ENCODE peak calls at places on chromosome 20, in five cellular contexts. P is psoas muscle, N is caudate nucleus, J is GM23338, M is right atrium auricular region. R is an unnamed sample.
A peak's percentile ranks its signal among the peaks of the same experiment; 100 is the strongest.

GRCh38 chr20:17611540-17612286 is 41.8 kb downstream of the DSTN start:
- DNase-seq in J (peak; percentile 73), N (no peak), M (peak; percentile 60), P (peak; percentile 56), R (no peak)

GRCh38 chr20:56778765-56779195 is 149.7 kb downstream of the TFAP2C start:
- DNase-seq in J (peak; percentile 29), M (no peak), P (no peak), N (no peak), R (no peak)

GRCh38 chr20:1357921-1358671 is 29.2 kb upstream of the SDCBP2 start:
- DNase-seq in P (no peak), M (no peak), N (no peak), J (no peak), R (no peak)

GRCh38 chr20:36246410-36246809 is 10.1 kb downstream of the AAR2 start:
- DNase-seq in P (no peak), N (no peak), J (no peak), M (no peak), R (no peak)

GRCh38 chr20:1934578-1935573 is 39.7 kb downstream of the SIRPA start:
- DNase-seq in P (peak; percentile 91), M (peak; percentile 96), J (no peak), N (no peak), R (peak; percentile 35)

GRCh38 chr20:21357851-21358250 is 39.5 kb downstream of the NKX2-4 start:
- DNase-seq in J (no peak), M (no peak), N (no peak), P (no peak), R (no peak)

GRCh38 chr20:25259358-25259757 is 11.5 kb downstream of the PYGB start:
- DNase-seq in P (no peak), J (no peak), N (no peak), M (peak; percentile 23), R (no peak)

GRCh38 chr20:64024141-64024990 is 11.6 kb upstream of the C20orf204 start:
- DNase-seq in J (no peak), P (no peak), N (no peak), M (no peak), R (no peak)

GRCh38 chr20:19252670-19253120 is 40.3 kb downstream of the SLC24A3 start:
- DNase-seq in P (peak; percentile 60), M (no peak), J (no peak), N (no peak), R (no peak)

GRCh38 chr20:60700728-60701127 is 551.3 kb upstream of the CDH4 start:
- DNase-seq in P (no peak), J (no peak), N (no peak), M (no peak), R (no peak)

GRCh38 chr20:12827796-12828406 is 180.9 kb upstream of the SPTLC3 start:
- DNase-seq in M (no peak), P (no peak), J (peak; percentile 22), N (no peak), R (no peak)

GRCh38 chr20:51563597-51564332 is 21.2 kb upstream of the NFATC2 start:
- DNase-seq in P (peak; percentile 64), N (no peak), J (peak; percentile 79), M (peak; percentile 90), R (no peak)

GRCh38 chr20:24465730-24466129 is 3.7 kb upstream of the SYNDIG1 start:
- DNase-seq in J (no peak), N (peak; percentile 58), M (peak; percentile 63), P (no peak), R (peak; percentile 82)

GRCh38 chr20:20593447-20594170 is 118.8 kb downstream of the RALGAPA2 start:
- DNase-seq in M (no peak), N (peak; percentile 7), J (peak; percentile 91), P (no peak), R (peak; percentile 51)

GRCh38 chr20:38211200-38212097 is 46.4 kb upstream of the TGM2 start:
- DNase-seq in P (no peak), M (no peak), J (no peak), N (no peak), R (peak; percentile 61)

GRCh38 chr20:35739294-35740163 is 2.5 kb downstream of the RBM39 start:
- DNase-seq in N (no peak), P (no peak), J (peak; percentile 28), M (no peak), R (no peak)

GRCh38 chr20:24493661-24494459 is 24.4 kb downstream of the SYNDIG1 start:
- DNase-seq in M (no peak), J (no peak), P (no peak), N (no peak), R (no peak)

GRCh38 chr20:3405696-3406358 is 1.6 kb downstream of the DNAAF9 start:
- DNase-seq in P (no peak), N (no peak), J (no peak), M (no peak), R (no peak)

GRCh38 chr20:51500311-51500710 is 42.2 kb downstream of the NFATC2 start:
- DNase-seq in J (no peak), N (no peak), P (no peak), M (no peak), R (no peak)

GRCh38 chr20:1371235-1371782 is 21.5 kb downstream of the FKBP1A start:
- DNase-seq in P (no peak), N (no peak), M (no peak), J (no peak), R (no peak)

GRCh38 chr20:38170219-38170902 is 5.3 kb upstream of the TGM2 start:
- DNase-seq in N (no peak), M (no peak), J (no peak), P (no peak), R (no peak)

GRCh38 chr20:60428651-60429050 is 470.4 kb downstream of the CDH26 start:
- DNase-seq in P (no peak), J (no peak), M (no peak), N (no peak), R (no peak)

GRCh38 chr20:17949899-17950298 is 18.7 kb downstream of the SNX5 start:
- DNase-seq in N (no peak), P (no peak), J (no peak), M (no peak), R (no peak)

GRCh38 chr20:37564388-37565133 is 36.9 kb upstream of the BLCAP start:
- DNase-seq in M (peak; percentile 55), P (peak; percentile 66), J (peak; percentile 83), N (peak; percentile 15), R (peak; percentile 52)

GRCh38 chr20:38631155-38632022 is 29.8 kb downstream of the ARHGAP40 start:
- DNase-seq in N (no peak), J (no peak), P (no peak), M (no peak), R (no peak)

GRCh38 chr20:57092112-57092899 is 174.1 kb downstream of the BMP7 start:
- DNase-seq in N (peak; percentile 68), J (peak; percentile 88), P (peak; percentile 69), M (no peak), R (peak; percentile 80)

GRCh38 chr20:62804021-62804631 is 509 bp upstream of the OGFR start:
- DNase-seq in P (no peak), N (peak; percentile 49), M (no peak), J (no peak), R (no peak)

GRCh38 chr20:20440473-20440872 is 72.6 kb downstream of the INSM1 start:
- DNase-seq in M (no peak), J (no peak), N (no peak), P (no peak), R (no peak)

GRCh38 chr20:3239026-3239866 is at the start of gene SLC4A11:
- DNase-seq in N (no peak), M (no peak), J (peak; percentile 94), P (peak; percentile 72), R (no peak)

GRCh38 chr20:36336838-36337478 is 30.8 kb downstream of the DLGAP4 start:
- DNase-seq in J (no peak), N (peak; percentile 19), P (peak; percentile 21), M (no peak), R (no peak)

GRCh38 chr20:59207235-59207634 is 43.6 kb downstream of the ZNF831 start:
- DNase-seq in P (no peak), J (no peak), N (no peak), M (no peak), R (no peak)

GRCh38 chr20:1700990-1701389 is 43.4 kb upstream of the SIRPG start:
- DNase-seq in N (no peak), J (no peak), M (no peak), P (no peak), R (no peak)

GRCh38 chr20:32078777-32079176 is 26.7 kb downstream of the HCK start:
- DNase-seq in M (no peak), P (no peak), N (no peak), J (no peak), R (no peak)

GRCh38 chr20:10668677-10669368 is 5.0 kb downstream of the JAG1 start:
- DNase-seq in P (no peak), J (no peak), M (peak; percentile 42), N (no peak), R (no peak)
- H3K27ac ChIP-seq in P (no peak overlapping the region), J (no peak overlapping the region), M (peak overlapping the region; percentile 14), N (no peak overlapping the region), R (no peak overlapping the region)

DNA sequence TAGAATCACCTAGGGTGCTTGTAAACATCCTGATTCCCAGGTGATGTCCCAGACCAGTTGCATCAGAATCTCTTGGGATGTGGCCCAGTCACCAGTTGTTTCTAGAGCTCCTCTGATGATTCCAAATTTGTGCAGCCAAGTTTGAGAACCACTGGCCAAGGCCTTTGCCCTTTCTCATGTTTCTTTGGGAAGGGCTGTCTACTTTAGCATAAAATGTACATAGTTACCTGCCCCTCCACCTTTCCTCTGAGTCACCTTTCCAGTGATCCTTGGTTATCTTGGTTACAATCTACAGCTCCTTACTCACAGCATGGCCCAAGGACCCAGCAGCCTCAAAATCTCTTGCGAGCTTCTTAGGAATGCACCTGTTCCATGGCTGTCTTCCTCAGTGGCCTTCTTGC is 266.4 kb upstream of the PRND start:
- DNase-seq in N (no peak), P (no peak), M (no peak), J (no peak), R (no peak)
- H3K27ac ChIP-seq in N (no peak overlapping the region), P (no peak overlapping the region), M (no peak overlapping the region), J (no peak overlapping the region), R (no peak overlapping the region)

DNA sequence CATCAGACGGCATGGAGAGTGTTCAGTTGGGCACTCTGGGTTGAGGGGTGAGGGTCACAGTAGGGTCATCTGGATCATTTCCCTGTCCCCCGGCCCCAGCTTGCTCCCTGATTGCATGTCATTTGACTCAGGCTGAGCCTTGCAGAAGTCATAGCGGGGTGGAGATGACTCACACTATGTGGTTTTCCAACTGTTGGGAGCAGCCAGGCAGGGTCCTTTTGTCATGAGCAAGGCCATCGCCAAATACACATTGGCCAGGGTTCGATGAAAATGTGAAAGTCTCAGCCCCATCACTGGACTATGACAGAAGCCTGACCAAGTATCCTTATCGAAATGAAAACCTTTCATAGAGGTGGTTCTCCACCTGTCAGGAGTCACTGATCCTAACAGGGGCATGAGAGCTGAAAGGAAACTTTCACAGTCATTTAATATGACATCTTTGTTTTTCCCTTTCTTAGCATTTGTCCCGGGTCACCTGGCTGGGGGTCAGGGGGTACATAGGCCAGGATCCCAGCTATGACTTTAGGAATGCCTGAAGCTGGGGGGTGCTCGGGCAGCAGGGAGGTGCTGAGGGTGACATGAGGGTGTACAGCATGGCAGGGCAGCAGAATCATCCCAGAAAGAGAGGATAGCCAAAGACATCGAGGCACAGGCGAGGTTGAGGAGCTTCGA is 70.2 kb upstream of the CD93 start:
- DNase-seq in N (no peak), P (peak; percentile 69), M (peak; percentile 88), J (no peak), R (no peak)
- H3K27ac ChIP-seq in N (no peak overlapping the region), P (peak overlapping the region; percentile 59), M (peak overlapping the region; percentile 60), J (no peak overlapping the region), R (no peak overlapping the region)

GRCh38 chr20:50101900-50102299 is 11.1 kb downstream of the UBE2V1 start:
- DNase-seq in P (no peak), J (no peak), N (no peak), M (no peak), R (no peak)
- H3K27ac ChIP-seq in P (peak overlapping the region; percentile 64), J (peak overlapping the region; percentile 80), N (no peak overlapping the region), M (peak overlapping the region; percentile 56), R (no peak overlapping the region)